ENCODE peak calls at places on chromosomes 4 and X, in ten cellular contexts. E, M, W, U, Q, G, F, O, B and R are unnamed samples.

GRCh38 chr4:156976147-156976546 is 4.5 kb upstream of the PDGFC start:
- DNase-seq in E (no peak), M (no peak), W (peak), U (no peak), Q (no peak), G (no peak), F (no peak), O (no peak), B (peak), R (no peak)

GRCh38 chr4:177159600-177159999 is 150.1 kb upstream of the NEIL3 start:
- DNase-seq in E (peak), M (no peak), W (no peak), U (no peak), Q (no peak), G (no peak), F (no peak), O (no peak), B (no peak), R (no peak)

GRCh38 chr4:54225671-54226398 is 3.3 kb upstream of the PDGFRA start:
- DNase-seq in E (no peak), M (no peak), W (peak), U (no peak), Q (no peak), G (no peak), F (no peak), O (no peak), B (no peak), R (no peak)

GRCh38 chrX:71487814-71488213 is 45.1 kb upstream of the OGT start:
- DNase-seq in E (no peak), M (no peak), W (no peak), U (no peak), Q (no peak), G (no peak), F (no peak), O (no peak), B (no peak), R (no peak)

GRCh38 chr4:183789657-183790056 is 115.5 kb upstream of the STOX2 start:
- DNase-seq in E (no peak), M (no peak), W (no peak), U (no peak), Q (no peak), G (no peak), F (no peak), O (no peak), B (no peak), R (no peak)

GRCh38 chr4:119025440-119025839 is 110.2 kb upstream of the MYOZ2 start:
- DNase-seq in E (peak), M (no peak), W (peak), U (no peak), Q (no peak), G (peak), F (no peak), O (no peak), B (peak), R (peak)

GRCh38 chr4:48173055-48173991 is 39.3 kb upstream of the TXK start:
- DNase-seq in E (no peak), M (no peak), W (peak), U (no peak), Q (peak), G (no peak), F (no peak), O (no peak), B (peak), R (no peak)

GRCh38 chr4:156992943-156993342 is 21.3 kb upstream of the PDGFC start:
- DNase-seq in E (no peak), M (no peak), W (peak), U (no peak), Q (no peak), G (no peak), F (no peak), O (no peak), B (peak), R (no peak)

GRCh38 chr4:151117371-151117962 is 18.0 kb downstream of the RPS3A start:
- DNase-seq in E (peak), M (peak), W (peak), U (peak), Q (peak), G (no peak), F (no peak), O (no peak), B (peak), R (peak)

GRCh38 chr4:124590480-124590879 is 122.1 kb downstream of the ANKRD50 start:
- DNase-seq in E (no peak), M (no peak), W (no peak), U (no peak), Q (peak), G (no peak), F (no peak), O (no peak), B (no peak), R (no peak)

GRCh38 chr4:67593741-67594175 is 35.2 kb downstream of the STAP1 start:
- DNase-seq in E (no peak), M (no peak), W (peak), U (no peak), Q (no peak), G (no peak), F (no peak), O (no peak), B (no peak), R (no peak)

GRCh38 chrX:23554304-23554703 is 113.0 kb upstream of the PRDX4 start:
- DNase-seq in E (peak), M (peak), W (peak), U (peak), Q (peak), G (no peak), F (no peak), O (no peak), B (peak), R (no peak)

GRCh38 chr4:180617203-180617602 is 1626.0 kb upstream of the TENM3 start:
- DNase-seq in E (peak), M (no peak), W (no peak), U (no peak), Q (peak), G (no peak), F (no peak), O (no peak), B (no peak), R (no peak)

GRCh38 chrX:39936886-39937770 is 160.6 kb downstream of the BCOR start:
- DNase-seq in E (no peak), M (peak), W (no peak), U (no peak), Q (no peak), G (no peak), F (no peak), O (no peak), B (no peak), R (no peak)

GRCh38 chr4:111991163-111991562 is 154.1 kb upstream of the FAM241A start:
- DNase-seq in E (peak), M (no peak), W (no peak), U (no peak), Q (peak), G (no peak), F (no peak), O (no peak), B (no peak), R (no peak)

GRCh38 chrX:112846114-112846513 is 5.5 kb upstream of the AMOT start:
- DNase-seq in E (no peak), M (no peak), W (no peak), U (no peak), Q (peak), G (no peak), F (no peak), O (no peak), B (no peak), R (no peak)

GRCh38 chr4:36812153-36812552 is 432.4 kb upstream of the NWD2 start:
- DNase-seq in E (no peak), M (no peak), W (no peak), U (no peak), Q (no peak), G (no peak), F (no peak), O (no peak), B (no peak), R (no peak)

GRCh38 chr4:113686950-113687718 is 74.4 kb downstream of the CAMK2D start:
- DNase-seq in E (no peak), M (peak), W (peak), U (no peak), Q (no peak), G (no peak), F (no peak), O (no peak), B (peak), R (no peak)

GRCh38 chrX:129606918-129607317 is 47.8 kb downstream of the APLN start:
- DNase-seq in E (peak), M (peak), W (peak), U (peak), Q (peak), G (no peak), F (no peak), O (no peak), B (peak), R (no peak)

GRCh38 chr4:56425518-56425917 is 9.9 kb downstream of the PPAT start:
- DNase-seq in E (peak), M (no peak), W (no peak), U (no peak), Q (no peak), G (no peak), F (no peak), O (no peak), B (no peak), R (no peak)

GRCh38 chrX:39309721-39310152 is 508.5 kb downstream of the MID1IP1 start:
- DNase-seq in E (no peak), M (peak), W (no peak), U (no peak), Q (peak), G (no peak), F (no peak), O (no peak), B (peak), R (no peak)

GRCh38 chr4:17385403-17385802 is 126.5 kb downstream of the QDPR start:
- DNase-seq in E (peak), M (peak), W (peak), U (peak), Q (no peak), G (no peak), F (no peak), O (no peak), B (peak), R (no peak)

GRCh38 chrX:72048515-72049455 is 82.9 kb downstream of the RTL5 start:
- DNase-seq in E (peak), M (no peak), W (no peak), U (no peak), Q (peak), G (no peak), F (no peak), O (no peak), B (no peak), R (no peak)

GRCh38 chrX:107298276-107298675 is 91.9 kb downstream of the DNAAF6 start:
- DNase-seq in E (no peak), M (no peak), W (no peak), U (no peak), Q (no peak), G (no peak), F (no peak), O (no peak), B (no peak), R (no peak)

GRCh38 chrX:101595739-101596419 is 21.9 kb downstream of the ARMCX6 start:
- DNase-seq in E (peak), M (peak), W (peak), U (peak), Q (peak), G (no peak), F (no peak), O (no peak), B (peak), R (no peak)

GRCh38 chrX:149121526-149121925 is 383.6 kb downstream of the IDS start:
- DNase-seq in E (no peak), M (no peak), W (no peak), U (no peak), Q (no peak), G (no peak), F (no peak), O (no peak), B (no peak), R (no peak)

GRCh38 chr4:89307446-89308160 is at the start of gene GPRIN3:
- DNase-seq in E (peak), M (peak), W (peak), U (no peak), Q (peak), G (peak), F (peak), O (peak), B (no peak), R (peak)